ENCODE peak calls at places on chromosomes 13 and 19, in eight cellular contexts. R is Peyer's patch, J is IMR-90, Z is body of pancreas, Q is GM12892, S is suprapubic skin, M is gastrocnemius medialis, W is transverse colon. C is an unnamed sample.

GRCh38 chr19:49971991-49972401 is 11.0 kb upstream of the SIGLEC11 start:
- DNase-seq in S (no peak), R (no peak), M (no peak), W (no peak), Z (peak), Q (no peak), J (no peak), C (no peak)

GRCh38 chr13:37561031-37561430 is 37.5 kb downstream of the POSTN start:
- DNase-seq in M (no peak), J (peak), W (no peak), Q (no peak), Z (no peak), R (no peak), S (no peak), C (no peak)

GRCh38 chr19:18802354-18802753 is 11.2 kb upstream of the COMP start:
- DNase-seq in J (no peak), R (no peak), M (no peak), Z (no peak), Q (no peak), S (no peak), W (no peak), C (no peak)

GRCh38 chr19:35038623-35039512 is 2.7 kb upstream of the HPN start:
- DNase-seq in J (no peak), S (no peak), R (no peak), Q (no peak), Z (no peak), M (peak), W (no peak), C (no peak)

GRCh38 chr13:40130871-40131636 is 475.6 kb downstream of the COG6 start:
- DNase-seq in S (no peak), R (no peak), M (no peak), W (peak), J (no peak), Z (no peak), Q (no peak), C (no peak)

GRCh38 chr13:31385534-31385933 is 185.8 kb downstream of the B3GLCT start:
- DNase-seq in J (no peak), R (no peak), W (peak), M (no peak), Q (no peak), S (no peak), Z (no peak), C (no peak)

GRCh38 chr13:34162545-34162936 is 344.6 kb downstream of the RFC3 start:
- DNase-seq in Z (no peak), Q (no peak), S (no peak), R (no peak), J (peak), W (no peak), M (no peak), C (no peak)

GRCh38 chr13:92224052-92224821 is 825.8 kb downstream of the GPC5 start:
- DNase-seq in S (no peak), Z (peak), W (no peak), Q (no peak), M (no peak), R (no peak), J (peak), C (no peak)

GRCh38 chr13:24995225-24995804 is 100.6 kb upstream of the PABPC3 start:
- DNase-seq in J (peak), Z (peak), W (peak), S (no peak), R (peak), M (peak), Q (peak), C (peak)

GRCh38 chr13:32454886-32455593 is 27.1 kb upstream of the N4BP2L1 start:
- DNase-seq in M (peak), J (no peak), R (no peak), S (no peak), Q (no peak), Z (no peak), W (no peak), C (no peak)

GRCh38 chr13:92913840-92914239 is 312.8 kb upstream of the GPC6 start:
- DNase-seq in S (no peak), R (no peak), Z (no peak), M (no peak), J (no peak), Q (no peak), W (no peak), C (no peak)

DNA sequence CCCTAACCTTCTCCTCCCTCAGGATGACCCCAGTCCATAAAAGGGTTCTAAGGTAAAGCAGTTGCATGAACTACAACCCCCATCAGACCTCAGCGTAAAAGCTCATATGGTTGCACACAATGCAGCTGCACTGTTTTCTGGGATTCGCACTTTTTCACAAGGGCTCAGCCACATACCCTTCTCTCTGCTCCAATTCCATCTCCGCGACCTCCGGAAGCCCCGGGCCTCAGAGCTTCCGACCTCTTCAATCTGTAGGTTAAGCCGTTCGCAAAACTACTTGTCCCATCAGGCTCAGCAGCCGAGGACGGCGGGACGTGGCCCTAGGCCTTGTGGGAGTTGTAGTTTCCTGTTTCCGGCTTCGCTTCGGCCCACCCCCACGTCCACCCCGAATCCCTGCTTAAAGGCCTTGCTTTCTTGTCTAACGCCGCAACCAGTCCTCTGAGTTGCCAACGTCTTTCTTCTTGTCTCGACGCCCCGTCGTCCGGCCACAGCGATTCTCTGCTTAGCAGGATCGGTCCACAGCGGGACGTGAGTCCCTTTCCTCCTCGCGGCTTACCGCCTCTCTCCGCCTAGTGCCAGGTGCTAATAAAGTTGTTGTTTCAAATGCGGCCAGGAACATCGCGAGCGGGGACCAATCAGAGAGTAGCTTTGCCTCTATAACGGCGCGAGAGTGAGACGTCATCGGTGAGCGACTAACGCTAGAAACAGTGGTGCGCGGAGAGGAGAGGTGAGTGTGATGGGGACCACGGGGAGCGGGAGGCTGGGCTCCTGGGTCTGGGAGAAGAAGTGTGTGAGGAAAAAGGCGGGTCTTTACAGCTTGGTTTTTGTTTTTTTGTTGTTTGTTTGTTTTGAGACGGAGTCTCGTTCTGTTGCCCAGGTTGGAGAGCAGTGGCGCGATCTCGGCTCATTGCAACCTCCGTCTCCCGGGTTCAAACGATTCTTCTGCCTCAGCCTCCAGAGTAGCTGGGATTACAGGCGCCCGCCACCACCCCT is at the start of the genes PRPF31 and TFPT:
- DNase-seq in W (peak), R (peak), Q (peak), M (peak), S (peak), Z (peak), J (peak), C (peak)
- TF ChIP-seq POLR2A in W (peak), R (peak), Q (peak), M (peak), S (peak), Z (peak), J (peak), C (peak)

GRCh38 chr19:5707576-5708575 is 12.1 kb downstream of the LONP1 start:
- DNase-seq in R (no peak), S (no peak), Z (no peak), W (no peak), J (no peak), Q (no peak), M (no peak), C (peak)

GRCh38 chr19:5711025-5711424 is 8.9 kb downstream of the LONP1 start:
- DNase-seq in Z (no peak), J (no peak), W (no peak), Q (no peak), S (no peak), R (no peak), M (no peak), C (no peak)

GRCh38 chr19:5703819-5704818 is 14.0 kb downstream of the RPL36 start:
- DNase-seq in Z (no peak), M (no peak), W (no peak), Q (no peak), J (no peak), R (no peak), S (no peak), C (peak)

GRCh38 chr19:5705552-5705951 is 14.4 kb downstream of the LONP1 start:
- DNase-seq in S (no peak), R (no peak), W (no peak), M (no peak), J (no peak), Q (no peak), Z (no peak), C (no peak)

DNA sequence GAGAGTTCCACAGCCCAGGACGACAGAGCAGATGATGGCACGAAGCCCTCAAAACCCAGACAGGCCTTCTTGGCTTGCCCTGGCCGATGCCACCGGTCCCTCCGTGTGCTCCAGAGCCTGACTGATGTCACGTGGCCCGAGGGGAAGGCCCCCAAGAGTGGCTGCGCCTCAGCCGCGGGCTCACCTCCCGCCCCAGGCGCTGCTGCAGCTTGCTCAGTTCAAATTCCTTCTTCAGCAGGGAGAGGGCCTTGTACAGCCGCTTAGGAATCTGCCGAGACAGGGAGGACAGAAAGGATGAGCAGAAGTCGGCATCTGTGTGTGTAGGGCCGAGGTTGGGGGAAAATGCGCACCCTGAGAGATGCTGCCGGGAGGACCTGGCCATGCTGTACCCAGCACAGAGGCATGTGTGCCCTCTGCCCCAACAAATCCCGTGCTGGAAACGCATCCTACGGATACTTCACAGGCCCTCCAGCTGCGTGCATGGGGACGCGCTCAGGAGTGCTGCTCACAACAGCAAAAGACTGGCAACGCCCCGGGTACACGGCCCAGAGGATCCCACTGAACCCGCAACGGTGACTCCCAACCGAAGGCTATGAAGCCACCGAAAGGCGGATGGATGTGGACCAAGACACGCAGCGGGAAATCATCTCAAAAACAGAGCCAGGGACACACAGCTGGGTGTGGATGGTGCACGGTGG is 12.9 kb downstream of the LONP1 start:
- DNase-seq in Z (no peak), J (no peak), Q (no peak), S (no peak), W (no peak), R (no peak), M (no peak), C (peak)
- TF ChIP-seq POLR2A in Z (no peak), J (no peak), Q (no peak), S (no peak), W (no peak), R (no peak), M (no peak), C (no peak)

GRCh38 chr13:45464687-45465453 is at the start of gene COG3:
- DNase-seq in W (peak), J (peak), Q (peak), R (peak), Z (peak), M (peak), S (peak), C (peak)
- TF ChIP-seq POLR2A in W (peak), J (peak), Q (peak), R (peak), Z (peak), M (peak), S (peak), C (peak)

DNA sequence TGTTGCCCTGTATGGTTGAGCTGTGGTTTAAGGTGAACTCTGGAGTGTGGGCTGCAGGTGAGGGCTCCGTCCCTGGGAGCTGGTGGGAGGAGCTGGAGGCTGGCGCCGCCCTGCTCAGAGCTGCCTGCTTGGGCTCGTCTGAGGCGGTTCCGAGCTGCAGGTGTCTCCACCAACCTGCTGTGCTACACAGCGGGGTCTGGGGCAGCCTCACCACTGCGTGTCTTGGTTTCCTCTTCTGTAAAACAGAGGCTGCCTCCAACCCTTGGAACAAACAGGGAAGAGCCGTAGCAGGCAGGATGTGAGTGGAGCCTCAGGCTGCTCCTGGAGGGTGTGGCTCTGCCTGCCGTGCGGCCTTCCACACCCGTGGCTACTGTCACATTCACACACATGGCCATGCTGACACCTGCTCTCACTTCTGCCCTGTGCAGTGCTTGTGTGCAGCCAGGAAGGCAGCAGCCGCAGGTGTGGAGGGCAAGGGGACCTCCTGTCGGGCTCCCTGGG is 21.4 kb downstream of the NAXD start:
- DNase-seq in J (no peak), W (no peak), R (no peak), Q (no peak), Z (no peak), M (no peak), S (peak), C (no peak)
- TF ChIP-seq POLR2A in J (no peak), W (no peak), R (no peak), Q (peak), Z (no peak), M (no peak), S (no peak), C (peak)

DNA sequence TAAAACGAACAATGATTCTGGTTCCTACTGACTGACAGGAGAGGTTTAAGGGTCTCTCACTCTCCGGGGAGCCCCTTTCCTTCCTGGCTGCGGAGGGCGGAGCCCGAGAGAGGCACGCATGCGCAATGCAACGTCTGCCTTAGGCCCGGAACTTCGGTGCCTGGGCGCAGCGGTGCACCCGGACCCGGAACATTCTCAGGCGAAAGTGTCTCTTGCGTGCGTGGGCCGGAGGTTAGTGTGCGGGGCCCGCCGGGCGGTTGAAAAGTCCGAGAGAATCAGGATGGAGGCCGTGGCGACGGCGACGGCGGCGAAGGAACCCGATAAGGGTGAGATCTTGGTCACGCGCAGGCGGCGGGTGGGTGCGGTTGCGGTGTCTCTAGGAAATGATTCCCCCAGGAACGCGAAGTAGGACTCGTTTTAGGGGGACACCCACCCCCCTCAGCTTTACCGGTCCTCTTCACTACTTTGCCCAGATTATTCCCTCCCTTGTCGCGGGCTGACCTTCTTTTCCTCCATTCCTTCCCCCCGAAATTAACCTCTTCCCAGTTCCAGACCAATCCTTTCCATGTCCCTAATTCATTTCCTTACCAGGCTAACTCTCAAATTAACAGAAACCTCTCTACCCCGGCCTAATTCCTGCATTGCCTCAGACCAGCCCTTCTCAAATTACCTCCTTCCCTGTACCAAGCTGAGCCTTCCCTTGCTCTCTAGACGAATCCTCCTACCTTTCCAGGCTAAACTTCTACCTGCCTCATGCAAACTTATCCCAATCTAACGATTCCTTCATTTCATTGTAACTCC is at the start of gene CCDC97:
- DNase-seq in W (peak), Q (peak), R (peak), M (peak), S (peak), Z (peak), J (peak), C (peak)
- TF ChIP-seq POLR2A in W (peak), Q (peak), R (peak), M (peak), S (peak), Z (peak), J (peak), C (peak)

GRCh38 chr19:46717034-46717715 is at the start of gene PRKD2:
- DNase-seq in J (peak), W (peak), Z (peak), M (peak), Q (peak), R (peak), S (peak), C (peak)
- TF ChIP-seq POLR2A in J (no peak), W (peak), Z (peak), M (peak), Q (peak), R (no peak), S (no peak), C (no peak)

GRCh38 chr13:89812856-89813255 is 1534.6 kb upstream of the MIR17HG start:
- DNase-seq in M (no peak), W (no peak), Q (no peak), Z (no peak), J (no peak), R (no peak), S (no peak), C (no peak)

DNA sequence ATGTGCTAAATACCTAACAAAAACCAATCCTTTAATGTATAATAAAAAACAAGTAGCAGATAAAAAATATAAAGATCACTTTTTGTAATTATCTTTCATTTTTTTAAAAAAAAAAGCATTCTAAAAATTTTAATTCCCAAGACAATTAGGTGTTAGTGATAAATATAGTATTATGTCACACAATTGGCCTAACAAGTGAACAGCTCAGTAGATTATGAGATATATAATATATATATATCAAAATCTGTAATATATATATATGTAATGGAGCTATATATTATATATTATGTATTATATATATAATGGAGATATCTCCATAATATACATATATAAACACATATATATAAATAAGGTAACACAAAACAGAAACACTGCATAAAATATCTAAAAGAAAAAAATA is 1531.1 kb upstream of the MIR17HG start:
- DNase-seq in Z (no peak), S (no peak), R (no peak), J (no peak), M (no peak), W (no peak), Q (no peak), C (no peak)
- TF ChIP-seq POLR2A in Z (no peak), S (no peak), R (no peak), J (no peak), M (no peak), W (no peak), Q (no peak), C (no peak)

GRCh38 chr19:8321760-8322637 is 703 bp downstream of the RPS28 start:
- DNase-seq in M (no peak), W (no peak), Z (no peak), R (no peak), S (no peak), J (no peak), Q (no peak), C (no peak)

GRCh38 chr19:8323781-8324185 is 2.5 kb downstream of the RPS28 start:
- DNase-seq in S (no peak), M (no peak), Q (no peak), R (no peak), W (no peak), Z (no peak), J (no peak), C (no peak)

GRCh38 chr19:8325454-8325853 is 4.2 kb downstream of the RPS28 start:
- DNase-seq in J (no peak), W (no peak), M (no peak), Z (no peak), R (no peak), S (no peak), Q (no peak), C (no peak)

GRCh38 chr19:8322638-8322997 is 1.3 kb downstream of the RPS28 start:
- DNase-seq in S (no peak), R (no peak), Q (no peak), W (no peak), J (no peak), Z (no peak), M (no peak), C (no peak)

GRCh38 chr19:8324186-8325050 is 3.1 kb downstream of the RPS28 start:
- DNase-seq in R (no peak), J (no peak), W (no peak), M (no peak), S (no peak), Q (no peak), Z (peak), C (no peak)
- TF ChIP-seq POLR2A in R (no peak), J (no peak), W (no peak), M (no peak), S (no peak), Q (peak), Z (peak), C (peak)

GRCh38 chr19:10230904-10231623 is at the start of gene S1PR2:
- DNase-seq in R (peak), S (peak), Q (peak), Z (peak), W (peak), J (peak), M (peak), C (peak)

GRCh38 chr19:10231624-10232228 is 595 bp upstream of the S1PR2 start:
- DNase-seq in Z (no peak), R (no peak), Q (no peak), S (no peak), M (no peak), J (no peak), W (no peak), C (no peak)

GRCh38 chr19:10228925-10229324 is 2.2 kb downstream of the S1PR2 start:
- DNase-seq in W (no peak), Q (no peak), Z (no peak), S (no peak), R (peak), J (peak), M (no peak), C (no peak)

GRCh38 chr19:10228393-10228792 is 2.7 kb downstream of the S1PR2 start:
- DNase-seq in R (no peak), S (no peak), W (no peak), Z (no peak), J (no peak), M (no peak), Q (no peak), C (no peak)

GRCh38 chr19:10230155-10230903 is 802 bp downstream of the S1PR2 start:
- DNase-seq in M (no peak), Z (peak), R (peak), W (peak), S (peak), J (peak), Q (no peak), C (no peak)
- TF ChIP-seq POLR2A in M (no peak), Z (no peak), R (no peak), W (no peak), S (no peak), J (peak), Q (no peak), C (no peak)